ENCODE peak calls at places on chromosomes 4 and X, in nine cellular contexts. E, Z, N, R, U, H, J, C and B are unnamed samples.

GRCh38 chrX:118974088-118974907 is at the start of gene LONRF3:
- DNase-seq in E (peak), Z (peak), N (peak), R (peak), U (peak), H (no peak), J (peak), C (peak), B (no peak)

GRCh38 chr4:113468165-113469022 is 293.1 kb downstream of the CAMK2D start:
- DNase-seq in E (peak), Z (peak), N (no peak), R (peak), U (no peak), H (peak), J (peak), C (no peak), B (no peak)

GRCh38 chrX:120692319-120692718 is 62.5 kb upstream of the C1GALT1C1 start:
- DNase-seq in E (no peak), Z (no peak), N (no peak), R (no peak), U (no peak), H (no peak), J (no peak), C (no peak), B (no peak)

GRCh38 chrX:13081385-13082285 is 37.2 kb upstream of the FAM9C start:
- DNase-seq in E (no peak), Z (no peak), N (no peak), R (no peak), U (no peak), H (no peak), J (no peak), C (no peak), B (no peak)

GRCh38 chr4:40587826-40588225 is 41.8 kb downstream of the RBM47 start:
- DNase-seq in E (peak), Z (peak), N (no peak), R (no peak), U (no peak), H (no peak), J (peak), C (no peak), B (no peak)

GRCh38 chr4:147831452-147832192 is 99.7 kb downstream of the ARHGAP10 start:
- DNase-seq in E (peak), Z (peak), N (no peak), R (peak), U (no peak), H (no peak), J (no peak), C (no peak), B (no peak)

GRCh38 chrX:46820391-46821100 is 16.3 kb upstream of the RP2 start:
- DNase-seq in E (no peak), Z (no peak), N (no peak), R (no peak), U (no peak), H (no peak), J (no peak), C (no peak), B (no peak)

GRCh38 chr4:84908876-84909275 is 57.6 kb downstream of the WDFY3 start:
- DNase-seq in E (no peak), Z (no peak), N (no peak), R (no peak), U (no peak), H (no peak), J (no peak), C (no peak), B (no peak)

GRCh38 chr4:26862381-26862915 is 1.8 kb downstream of the STIM2 start:
- DNase-seq in E (no peak), Z (no peak), N (no peak), R (no peak), U (no peak), H (no peak), J (no peak), C (no peak), B (no peak)